ENCODE peak calls at places on chromosomes 13 and 19, in nine cellular contexts. Q, E, V, I, W, G, N, Z and J are unnamed samples.

GRCh38 chr19:8304841-8305621 is 3.1 kb downstream of the CD320 start:
- DNase-seq in V (no peak), I (peak), N (peak), G (peak), Z (peak), W (peak), E (peak), Q (peak), J (peak)

GRCh38 chr19:31054430-31054829 is 294.8 kb downstream of the TSHZ3 start:
- DNase-seq in I (no peak), V (peak), E (no peak), Z (peak), Q (peak), W (no peak), G (no peak), N (no peak), J (no peak)

GRCh38 chr19:11014403-11014911 is 53.6 kb downstream of the SMARCA4 start:
- DNase-seq in Z (no peak), I (no peak), E (no peak), W (no peak), V (no peak), Q (no peak), N (no peak), G (no peak), J (no peak)

GRCh38 chr13:79450110-79450509 is 30.8 kb upstream of the NDFIP2 start:
- DNase-seq in G (no peak), N (no peak), E (no peak), I (no peak), V (no peak), W (no peak), Z (no peak), Q (no peak), J (no peak)

GRCh38 chr19:35266904-35267817 is 1.6 kb upstream of the USF2 start:
- DNase-seq in I (peak), V (peak), Z (no peak), W (peak), N (peak), Q (peak), G (peak), E (peak), J (peak)

GRCh38 chr19:14059093-14059480 is 2.8 kb downstream of the PALM3 start:
- DNase-seq in V (no peak), G (no peak), Q (peak), N (no peak), E (no peak), I (peak), Z (peak), W (no peak), J (no peak)

GRCh38 chr19:43578787-43579186 is 3.2 kb downstream of the PINLYP start:
- DNase-seq in Q (no peak), V (no peak), N (no peak), E (no peak), I (no peak), G (no peak), W (no peak), Z (no peak), J (no peak)

GRCh38 chr19:4358709-4359626 is 15.6 kb downstream of the MPND start:
- DNase-seq in W (no peak), N (no peak), I (no peak), E (no peak), G (no peak), V (no peak), Q (no peak), Z (no peak), J (no peak)

GRCh38 chr19:30695171-30695875 is 323.1 kb downstream of the ZNF536 start:
- DNase-seq in E (no peak), Z (no peak), I (peak), Q (peak), G (no peak), N (no peak), V (no peak), W (no peak), J (no peak)

GRCh38 chr13:43129511-43130130 is 106.2 kb downstream of the DNAJC15 start:
- DNase-seq in W (no peak), E (no peak), I (no peak), Q (no peak), V (no peak), G (no peak), Z (no peak), N (no peak), J (no peak)

GRCh38 chr13:20178156-20178555 is 14.6 kb downstream of the GJB2 start:
- DNase-seq in W (no peak), I (no peak), E (no peak), N (no peak), G (no peak), V (no peak), Z (no peak), Q (no peak), J (no peak)

GRCh38 chr13:67228031-67228430 is 2.1 kb downstream of the PCDH9 start:
- DNase-seq in W (no peak), I (no peak), G (no peak), Q (no peak), V (no peak), N (no peak), E (no peak), Z (no peak), J (no peak)

GRCh38 chr13:19183676-19184075 is 2.1 kb upstream of the TUBA3C start:
- DNase-seq in W (no peak), I (peak), V (no peak), E (no peak), N (no peak), G (no peak), Q (no peak), Z (peak), J (no peak)

GRCh38 chr13:50713849-50714248 is 129.6 kb downstream of the DLEU7 start:
- DNase-seq in V (peak), N (no peak), Q (no peak), G (peak), I (no peak), E (no peak), W (no peak), Z (no peak), J (no peak)

GRCh38 chr13:63636231-63636993 is 2220.8 kb upstream of the PCDH20 start:
- DNase-seq in N (no peak), E (no peak), W (no peak), I (no peak), V (no peak), Q (no peak), G (no peak), Z (no peak), J (no peak)

GRCh38 chr19:6731822-6732221 is 5.6 kb downstream of the GPR108 start:
- DNase-seq in Z (no peak), W (no peak), N (no peak), I (no peak), Q (no peak), E (no peak), G (no peak), V (no peak), J (peak)

GRCh38 chr13:63449549-63449948 is 2033.9 kb upstream of the PCDH20 start:
- DNase-seq in Z (no peak), G (no peak), E (no peak), V (no peak), Q (no peak), N (no peak), I (no peak), W (no peak), J (no peak)

GRCh38 chr19:34475026-34475974 is 6.3 kb upstream of the WTIP start:
- DNase-seq in V (peak), Q (peak), Z (no peak), W (no peak), E (no peak), I (peak), G (no peak), N (no peak), J (no peak)

GRCh38 chr19:29380581-29380980 is 145.2 kb upstream of the VSTM2B start:
- DNase-seq in E (no peak), Z (peak), W (no peak), V (no peak), G (no peak), Q (no peak), I (peak), N (no peak), J (peak)

GRCh38 chr19:2791440-2791839 is 6.1 kb downstream of the THOP1 start:
- DNase-seq in E (no peak), Z (no peak), W (no peak), G (no peak), V (no peak), N (no peak), I (no peak), Q (no peak), J (no peak)

GRCh38 chr13:32209670-32210069 is 105.5 kb downstream of the ZAR1L start:
- DNase-seq in N (no peak), E (no peak), G (no peak), W (no peak), Z (no peak), V (peak), I (no peak), Q (no peak), J (no peak)

GRCh38 chr19:12792853-12793289 is 1.6 kb downstream of the JUNB start:
- DNase-seq in V (no peak), Q (peak), W (no peak), E (peak), I (no peak), N (no peak), Z (no peak), G (no peak), J (no peak)

GRCh38 chr19:14198384-14199376 is 7.3 kb downstream of the ADGRL1 start:
- DNase-seq in I (no peak), W (no peak), V (no peak), E (no peak), Z (no peak), N (no peak), Q (peak), G (no peak), J (no peak)

GRCh38 chr13:74288361-74288911 is 154.2 kb upstream of the KLF12 start:
- DNase-seq in W (no peak), G (no peak), I (peak), V (no peak), E (no peak), Q (no peak), Z (peak), N (no peak), J (peak)

GRCh38 chr13:23570099-23570926 is at the start of gene TNFRSF19:
- DNase-seq in I (no peak), V (peak), G (peak), N (peak), W (no peak), Z (no peak), E (no peak), Q (peak), J (no peak)

GRCh38 chr19:36120092-36120983 is 5.1 kb downstream of the TBCB start:
- DNase-seq in Q (no peak), G (no peak), Z (no peak), I (no peak), V (no peak), W (no peak), E (no peak), N (no peak), J (no peak)

GRCh38 chr19:35306473-35307246 is 14.7 kb downstream of the MAG start:
- DNase-seq in V (no peak), I (no peak), E (no peak), Z (no peak), Q (peak), W (no peak), G (no peak), N (no peak), J (no peak)

GRCh38 chr19:4066176-4066606 is 508 bp downstream of the ZBTB7A start:
- DNase-seq in I (peak), N (peak), G (no peak), Q (no peak), Z (no peak), W (no peak), V (no peak), E (peak), J (peak)

GRCh38 chr13:27770809-27771208 is 21.5 kb upstream of the GSX1 start:
- DNase-seq in Q (peak), W (no peak), I (peak), Z (no peak), N (no peak), E (no peak), G (no peak), V (peak), J (no peak)

GRCh38 chr19:57026476-57026875 is 93.3 kb upstream of the USP29 start:
- DNase-seq in W (no peak), N (no peak), Z (no peak), I (peak), Q (no peak), E (no peak), V (no peak), G (no peak), J (no peak)

GRCh38 chr13:106710267-106710666 is 142.3 kb upstream of the ARGLU1 start:
- DNase-seq in Z (no peak), E (no peak), I (no peak), W (no peak), N (no peak), V (no peak), G (no peak), Q (no peak), J (no peak)

GRCh38 chr13:111511219-111511732 is 190.8 kb downstream of the TEX29 start:
- DNase-seq in G (no peak), N (no peak), W (no peak), I (no peak), V (no peak), E (no peak), Z (no peak), Q (no peak), J (no peak)

GRCh38 chr19:53961523-53962345 is 1.0 kb upstream of the CACNG8 start:
- DNase-seq in I (no peak), G (no peak), V (no peak), Z (no peak), Q (no peak), E (no peak), N (no peak), W (no peak), J (peak)
- H3K4me3 ChIP-seq in I (no peak), G (no peak), V (no peak), Z (no peak), Q (no peak), E (no peak), N (no peak), W (no peak), J (no peak)

GRCh38 chr19:1032264-1032867 is 6.0 kb downstream of the CNN2 start:
- DNase-seq in V (no peak), G (no peak), N (no peak), I (no peak), Z (no peak), W (no peak), Q (no peak), E (no peak), J (no peak)

GRCh38 chr19:1026189-1027019 is at the start of gene CNN2:
- DNase-seq in E (peak), V (peak), N (peak), Q (peak), I (peak), Z (peak), W (peak), G (peak), J (peak)

GRCh38 chr19:1027020-1027952 is 878 bp downstream of the CNN2 start:
- DNase-seq in G (no peak), E (no peak), V (no peak), I (no peak), N (no peak), Q (peak), Z (no peak), W (no peak), J (no peak)

GRCh38 chr19:1027953-1028902 is 1.8 kb downstream of the CNN2 start:
- DNase-seq in N (no peak), V (peak), G (no peak), E (peak), Z (peak), W (peak), I (peak), Q (peak), J (no peak)
- TF ChIP-seq POLR2A in N (peak), V (no peak), G (peak), E (no peak), Z (no peak), W (no peak), I (no peak), Q (peak), J (no peak)

GRCh38 chr19:46887240-46887782 is 26.5 kb downstream of the ARHGAP35 start:
- DNase-seq in V (no peak), N (no peak), Q (no peak), I (no peak), W (no peak), G (no peak), Z (no peak), E (no peak), J (no peak)

GRCh38 chr19:46886546-46887239 is 25.9 kb downstream of the ARHGAP35 start:
- DNase-seq in N (no peak), G (no peak), W (no peak), Q (no peak), I (no peak), V (peak), E (no peak), Z (no peak), J (no peak)

GRCh38 chr19:46885411-46885810 is 24.6 kb downstream of the ARHGAP35 start:
- DNase-seq in N (no peak), I (no peak), W (no peak), E (no peak), G (no peak), V (no peak), Z (no peak), Q (no peak), J (no peak)

GRCh38 chr19:46892252-46893179 is 31.7 kb downstream of the ARHGAP35 start:
- DNase-seq in N (no peak), Q (no peak), I (no peak), W (no peak), E (no peak), V (no peak), G (no peak), Z (no peak), J (no peak)

DNA sequence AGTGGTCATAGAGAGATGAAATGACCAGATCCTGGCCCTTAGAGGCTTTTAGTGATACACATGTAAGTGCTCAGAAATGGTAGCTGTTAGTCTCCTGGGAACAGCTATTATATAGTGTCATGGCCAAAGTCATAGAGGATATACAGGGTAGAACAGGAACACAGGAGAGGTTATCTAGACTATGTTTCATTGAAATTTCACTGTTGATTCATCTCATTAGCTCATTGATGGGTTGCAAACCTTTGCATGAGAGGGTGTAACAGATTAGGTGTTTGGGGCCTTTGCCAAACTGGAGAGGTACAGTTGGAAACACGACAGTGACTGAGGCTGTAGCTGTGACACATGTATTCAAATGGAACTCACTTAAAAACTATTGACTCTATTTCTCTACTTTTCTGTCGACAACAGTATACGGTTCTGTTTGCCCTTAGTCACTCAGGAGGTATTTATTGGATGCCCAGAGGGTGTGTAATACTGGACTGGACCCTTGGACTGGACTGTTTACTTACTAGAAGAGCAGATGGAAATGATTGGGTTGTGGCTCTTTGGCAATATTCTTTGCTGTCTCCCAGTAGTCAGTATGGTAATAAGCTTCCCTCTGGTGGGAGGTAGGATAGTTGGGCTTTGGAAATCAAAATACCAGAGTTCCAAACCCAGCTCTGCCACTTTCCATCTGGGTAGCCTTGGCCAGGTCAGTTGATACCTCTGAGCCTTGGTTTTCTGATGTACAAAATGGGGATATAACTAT is 29.8 kb downstream of the ARHGAP35 start:
- DNase-seq in E (no peak), Q (no peak), V (peak), G (no peak), Z (no peak), I (no peak), N (no peak), W (no peak), J (peak)
- H3K4me3 ChIP-seq in E (no peak), Q (no peak), V (no peak), G (no peak), Z (no peak), I (no peak), N (no peak), W (no peak), J (no peak)

DNA sequence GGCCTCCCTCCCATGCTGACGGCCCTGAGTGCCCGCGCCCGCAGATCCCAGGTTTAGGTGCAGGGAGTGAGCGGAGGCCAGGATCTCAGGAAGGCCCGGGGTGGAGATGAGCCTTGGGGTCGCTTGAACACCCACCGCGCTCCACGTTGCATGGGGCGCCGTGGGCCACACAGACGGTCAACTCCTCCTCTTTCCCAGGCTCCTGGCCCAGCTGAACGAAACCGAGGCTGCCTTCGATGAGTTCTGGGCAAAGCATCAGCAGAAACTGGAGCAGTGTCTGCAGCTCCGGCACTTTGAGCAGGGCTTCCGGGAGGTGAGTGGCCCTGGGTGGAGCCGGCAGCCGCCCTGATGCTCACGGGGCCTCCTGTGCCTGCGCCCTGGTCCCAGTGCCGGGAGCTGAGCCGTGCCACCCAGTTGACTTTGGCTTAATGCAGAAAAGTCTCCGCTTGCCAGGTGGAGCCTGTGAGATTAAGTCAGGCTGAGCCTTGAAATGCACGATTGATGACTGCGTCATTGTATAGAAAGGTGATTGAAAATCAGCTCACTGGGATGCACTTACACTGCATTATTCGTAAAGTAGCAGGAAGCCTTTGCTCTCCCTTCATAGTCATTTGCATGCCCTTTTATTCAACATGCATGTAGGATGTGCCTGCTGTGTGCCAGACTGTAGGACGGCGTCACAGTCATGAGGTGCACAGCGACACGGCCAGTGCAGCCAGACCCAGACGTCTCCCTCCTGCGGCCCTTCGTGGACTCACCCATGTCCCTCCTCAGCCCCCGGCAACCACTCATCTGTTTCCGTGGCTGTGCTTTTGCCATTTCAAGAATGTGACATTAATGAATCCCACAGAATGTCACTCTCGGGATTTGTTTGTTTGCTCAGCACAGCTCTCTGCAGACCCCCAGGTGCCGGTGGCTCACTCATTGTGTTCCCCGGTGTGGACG is 35.5 kb upstream of the F7 start:
- DNase-seq in Q (no peak), G (no peak), N (no peak), Z (no peak), W (no peak), V (no peak), E (no peak), I (no peak), J (no peak)
- TF ChIP-seq POLR2A in Q (no peak), G (no peak), N (no peak), Z (no peak), W (no peak), V (no peak), E (no peak), I (no peak), J (no peak)

DNA sequence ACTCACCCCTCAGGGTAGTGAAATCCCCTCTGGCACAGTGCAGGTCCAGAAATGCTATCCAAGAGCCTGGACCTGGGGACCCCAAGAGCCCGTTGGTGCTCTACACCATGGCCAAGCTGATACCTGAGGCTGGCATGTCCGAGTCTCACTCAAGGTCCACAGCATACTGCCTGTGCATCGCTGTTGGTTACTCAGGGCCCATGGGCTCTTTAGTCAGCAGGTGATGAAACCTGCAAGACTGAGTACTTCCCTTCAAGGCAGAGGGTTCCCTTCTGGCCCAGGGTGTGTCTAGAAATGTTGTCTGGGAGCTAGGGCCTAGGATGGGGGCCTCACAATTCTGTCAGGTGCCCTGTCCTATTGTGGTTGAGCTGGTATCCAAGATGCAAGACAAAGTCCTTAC is 19.6 kb upstream of the KBTBD7 start:
- DNase-seq in W (no peak), G (no peak), I (no peak), V (no peak), E (no peak), Q (no peak), Z (no peak), N (no peak), J (no peak)
- H3K4me3 ChIP-seq in W (no peak), G (no peak), I (no peak), V (no peak), E (no peak), Q (no peak), Z (no peak), N (no peak), J (no peak)